ENCODE peak calls at places on chromosomes 6 and 20, in five cellular contexts. One of them, this sample, is unnamed.
A peak's percentile ranks its signal among the peaks of the same experiment; 100 is the strongest.

GRCh38 chr20:4862661-4863060 is 138.6 kb downstream of the SLC23A2 start:
- DNase-seq in sigmoid colon: no peak
- DNase-seq in aorta: no peak
- DNase-seq in cerebellum: no peak
- DNase-seq in adrenal gland: no peak
- DNase-seq in this sample: no peak

GRCh38 chr6:89843070-89843469 is 13.4 kb downstream of the CASP8AP2 start:
- DNase-seq in cerebellum: no peak
- DNase-seq in adrenal gland: no peak
- DNase-seq in aorta: no peak
- DNase-seq in sigmoid colon: no peak
- DNase-seq in this sample: no peak

GRCh38 chr6:157033428-157034140 is 256.4 kb downstream of the ARID1B start:
- DNase-seq in aorta: no peak
- DNase-seq in adrenal gland: no peak
- DNase-seq in cerebellum: no peak
- DNase-seq in sigmoid colon: no peak
- DNase-seq in this sample: no peak

GRCh38 chr6:47446974-47447373 is 30.6 kb upstream of the CD2AP start:
- DNase-seq in aorta: no peak
- DNase-seq in adrenal gland: no peak
- DNase-seq in cerebellum: no peak
- DNase-seq in sigmoid colon: no peak
- DNase-seq in this sample: no peak

GRCh38 chr6:39018103-39018502 is 30.5 kb upstream of the GLP1R start:
- DNase-seq in sigmoid colon: no peak
- DNase-seq in adrenal gland: no peak
- DNase-seq in aorta: no peak
- DNase-seq in cerebellum: no peak
- DNase-seq in this sample: no peak

GRCh38 chr6:119351005-119351394 is 1.4 kb upstream of the MAN1A1 start:
- DNase-seq in aorta: no peak
- DNase-seq in cerebellum: no peak
- DNase-seq in sigmoid colon: no peak
- DNase-seq in adrenal gland: no peak
- DNase-seq in this sample: no peak

GRCh38 chr6:131918650-131919355 is 32.4 kb downstream of the CCN2 start:
- DNase-seq in sigmoid colon: no peak
- DNase-seq in cerebellum: no peak
- DNase-seq in adrenal gland: no peak
- DNase-seq in aorta: no peak
- DNase-seq in this sample: no peak

GRCh38 chr6:79946773-79947190 is 571 bp downstream of the ELOVL4 start:
- DNase-seq in cerebellum: peak; percentile 58
- DNase-seq in sigmoid colon: peak; percentile 61
- DNase-seq in aorta: peak; percentile 49
- DNase-seq in adrenal gland: no peak
- DNase-seq in this sample: no peak

GRCh38 chr6:144321839-144322591 is 36.9 kb downstream of the UTRN start:
- DNase-seq in aorta: no peak
- DNase-seq in adrenal gland: no peak
- DNase-seq in sigmoid colon: no peak
- DNase-seq in cerebellum: no peak
- DNase-seq in this sample: no peak

GRCh38 chr20:14062171-14062570 is 66.9 kb downstream of the MACROD2 start:
- DNase-seq in cerebellum: no peak
- DNase-seq in adrenal gland: no peak
- DNase-seq in sigmoid colon: no peak
- DNase-seq in aorta: no peak
- DNase-seq in this sample: no peak

GRCh38 chr20:1895674-1896496 is 678 bp downstream of the SIRPA start:
- DNase-seq in sigmoid colon: peak; percentile 82
- DNase-seq in adrenal gland: peak; percentile 76
- DNase-seq in aorta: peak; percentile 67
- DNase-seq in cerebellum: no peak
- DNase-seq in this sample: no peak

GRCh38 chr6:164477126-164477525 is 832.3 kb downstream of the C6orf118 start:
- DNase-seq in sigmoid colon: no peak
- DNase-seq in aorta: no peak
- DNase-seq in adrenal gland: no peak
- DNase-seq in cerebellum: no peak
- DNase-seq in this sample: no peak

GRCh38 chr6:149938571-149939462 is 3.0 kb upstream of the ULBP2 start:
- DNase-seq in aorta: peak; percentile 57
- DNase-seq in sigmoid colon: no peak
- DNase-seq in cerebellum: no peak
- DNase-seq in adrenal gland: no peak
- DNase-seq in this sample: no peak

GRCh38 chr6:141540207-141540606 is 592.5 kb upstream of the GJE1 start:
- DNase-seq in cerebellum: no peak
- DNase-seq in sigmoid colon: no peak
- DNase-seq in aorta: no peak
- DNase-seq in adrenal gland: no peak
- DNase-seq in this sample: no peak

GRCh38 chr6:109506314-109506713 is 23.3 kb upstream of the ZBTB24 start:
- DNase-seq in sigmoid colon: no peak
- DNase-seq in cerebellum: no peak
- DNase-seq in aorta: no peak
- DNase-seq in adrenal gland: no peak
- DNase-seq in this sample: no peak

GRCh38 chr20:18750735-18751134 is 62.8 kb upstream of the SCP2D1 start:
- DNase-seq in aorta: no peak
- DNase-seq in cerebellum: no peak
- DNase-seq in sigmoid colon: no peak
- DNase-seq in adrenal gland: no peak
- DNase-seq in this sample: no peak

GRCh38 chr20:19071442-19071717 is 141.1 kb upstream of the SLC24A3 start:
- DNase-seq in cerebellum: no peak
- DNase-seq in adrenal gland: no peak
- DNase-seq in aorta: no peak
- DNase-seq in sigmoid colon: no peak
- DNase-seq in this sample: no peak

GRCh38 chr6:40044196-40044595 is 109.9 kb upstream of the MOCS1 start:
- DNase-seq in sigmoid colon: no peak
- DNase-seq in adrenal gland: no peak
- DNase-seq in aorta: no peak
- DNase-seq in cerebellum: no peak
- DNase-seq in this sample: no peak

GRCh38 chr6:154111025-154111424 is 72.0 kb downstream of the OPRM1 start:
- DNase-seq in aorta: no peak
- DNase-seq in sigmoid colon: no peak
- DNase-seq in cerebellum: no peak
- DNase-seq in adrenal gland: no peak
- DNase-seq in this sample: no peak

GRCh38 chr6:3825851-3826581 is 23.2 kb upstream of the FAM50B start:
- DNase-seq in adrenal gland: peak; percentile 97
- DNase-seq in cerebellum: peak; percentile 17
- DNase-seq in aorta: peak; percentile 96
- DNase-seq in sigmoid colon: peak; percentile 96
- DNase-seq in this sample: peak; percentile 98

GRCh38 chr6:139429559-139430150 is 55.2 kb upstream of the CITED2 start:
- DNase-seq in sigmoid colon: no peak
- DNase-seq in aorta: no peak
- DNase-seq in adrenal gland: no peak
- DNase-seq in cerebellum: no peak
- DNase-seq in this sample: no peak

GRCh38 chr6:1424306-1424927 is 35.0 kb downstream of the FOXF2 start:
- DNase-seq in cerebellum: peak; percentile 23
- DNase-seq in aorta: no peak
- DNase-seq in adrenal gland: peak; percentile 68
- DNase-seq in sigmoid colon: peak; percentile 75
- DNase-seq in this sample: peak; percentile 22

GRCh38 chr6:163384510-163384909 is 30.0 kb upstream of the QKI start:
- DNase-seq in sigmoid colon: no peak
- DNase-seq in adrenal gland: no peak
- DNase-seq in aorta: no peak
- DNase-seq in cerebellum: no peak
- DNase-seq in this sample: no peak

GRCh38 chr6:133432021-133432989 is 191.1 kb downstream of the EYA4 start:
- DNase-seq in adrenal gland: no peak
- DNase-seq in sigmoid colon: no peak
- DNase-seq in aorta: no peak
- DNase-seq in cerebellum: no peak
- DNase-seq in this sample: peak; percentile 59

GRCh38 chr6:137709424-137710281 is 157.4 kb upstream of the TNFAIP3 start:
- DNase-seq in adrenal gland: no peak
- DNase-seq in sigmoid colon: no peak
- DNase-seq in aorta: no peak
- DNase-seq in cerebellum: no peak
- DNase-seq in this sample: peak; percentile 60

GRCh38 chr20:44583179-44583578 is 800 bp downstream of the PKIG start:
- DNase-seq in sigmoid colon: no peak
- DNase-seq in aorta: no peak
- DNase-seq in adrenal gland: no peak
- DNase-seq in cerebellum: no peak
- DNase-seq in this sample: no peak

GRCh38 chr6:156879235-156879995 is 102.2 kb downstream of the ARID1B start:
- DNase-seq in aorta: no peak
- DNase-seq in cerebellum: no peak
- DNase-seq in sigmoid colon: no peak
- DNase-seq in adrenal gland: no peak
- DNase-seq in this sample: no peak

GRCh38 chr6:130132286-130132701 is 90.5 kb downstream of the SAMD3 start:
- DNase-seq in cerebellum: no peak
- DNase-seq in aorta: no peak
- DNase-seq in adrenal gland: no peak
- DNase-seq in sigmoid colon: no peak
- DNase-seq in this sample: no peak

GRCh38 chr20:38275815-38276550 is 15.4 kb upstream of the KIAA1755 start:
- DNase-seq in cerebellum: no peak
- DNase-seq in adrenal gland: no peak
- DNase-seq in aorta: no peak
- DNase-seq in sigmoid colon: peak; percentile 46
- DNase-seq in this sample: no peak

GRCh38 chr6:164108092-164108491 is 693.6 kb downstream of the QKI start:
- DNase-seq in cerebellum: no peak
- DNase-seq in adrenal gland: no peak
- DNase-seq in aorta: no peak
- DNase-seq in sigmoid colon: no peak
- DNase-seq in this sample: no peak

GRCh38 chr20:11918280-11918952 is 723 bp downstream of the BTBD3 start:
- DNase-seq in aorta: no peak
- DNase-seq in sigmoid colon: no peak
- DNase-seq in cerebellum: no peak
- DNase-seq in adrenal gland: no peak
- DNase-seq in this sample: no peak

GRCh38 chr6:1817033-1817761 is 207.5 kb downstream of the FOXC1 start:
- DNase-seq in cerebellum: no peak
- DNase-seq in sigmoid colon: no peak
- DNase-seq in aorta: no peak
- DNase-seq in adrenal gland: no peak
- DNase-seq in this sample: peak; percentile 39

GRCh38 chr20:19416627-19417026 is 204.2 kb downstream of the SLC24A3 start:
- DNase-seq in aorta: no peak
- DNase-seq in adrenal gland: no peak
- DNase-seq in cerebellum: no peak
- DNase-seq in sigmoid colon: no peak
- DNase-seq in this sample: no peak

GRCh38 chr20:11260611-11261010 is 586.8 kb upstream of the JAG1 start:
- DNase-seq in adrenal gland: no peak
- DNase-seq in cerebellum: no peak
- DNase-seq in sigmoid colon: no peak
- DNase-seq in aorta: no peak
- DNase-seq in this sample: peak; percentile 43